ENCODE peak calls at places on chromosomes 13 and 19, in four cellular contexts. Y, R, P and G are unnamed samples.

GRCh38 chr13:30792257-30793000 is 57.1 kb downstream of the ALOX5AP start:
- DNase-seq in R (peak; percentile 83), Y (peak; percentile 82), P (peak; percentile 79), G (no peak)

GRCh38 chr13:110108348-110109139 is 198.4 kb downstream of the COL4A1 start:
- DNase-seq in R (peak; percentile 85), Y (peak; percentile 82), P (peak; percentile 80), G (no peak)

GRCh38 chr19:13128583-13128982 is 10.5 kb downstream of the NACC1 start:
- DNase-seq in P (no peak), R (peak; percentile 82), Y (no peak), G (no peak)

GRCh38 chr19:37007587-37008220 is 70.5 kb upstream of the ZNF420 start:
- DNase-seq in P (no peak), Y (peak; percentile 67), R (peak; percentile 62), G (no peak)

GRCh38 chr13:36347826-36348225 is 1.6 kb upstream of the SPART start:
- DNase-seq in P (no peak), R (no peak), Y (no peak), G (no peak)

GRCh38 chr13:74136089-74136658 is 2.0 kb upstream of the KLF12 start:
- DNase-seq in R (peak; percentile 63), Y (no peak), P (peak; percentile 26), G (no peak)

GRCh38 chr13:75256922-75257321 is 225.0 kb downstream of the TBC1D4 start:
- DNase-seq in Y (no peak), R (no peak), P (no peak), G (no peak)

GRCh38 chr19:17762505-17763229 is 11.4 kb downstream of the FCHO1 start:
- DNase-seq in Y (no peak), R (no peak), P (no peak), G (no peak)

GRCh38 chr13:99990045-99990977 is 8.7 kb downstream of the ZIC2 start:
- DNase-seq in P (no peak), Y (no peak), R (no peak), G (no peak)

GRCh38 chr13:85508683-85509329 is 290.4 kb downstream of the SLITRK6 start:
- DNase-seq in R (no peak), P (peak; percentile 34), Y (no peak), G (no peak)

GRCh38 chr13:109919715-109920375 is 133.5 kb upstream of the IRS2 start:
- DNase-seq in Y (no peak), P (no peak), R (no peak), G (no peak)

GRCh38 chr19:18650468-18651001 is 13.7 kb downstream of the KLHL26 start:
- DNase-seq in P (peak; percentile 96), Y (peak; percentile 59), R (no peak), G (no peak)

GRCh38 chr19:39817888-39818561 is 15.9 kb downstream of the DYRK1B start:
- DNase-seq in R (no peak), P (no peak), Y (no peak), G (no peak)

GRCh38 chr19:53945441-53945840 is 17.3 kb upstream of the CACNG8 start:
- DNase-seq in R (no peak), P (no peak), Y (no peak), G (no peak)

GRCh38 chr19:42303876-42304275 is 1.5 kb upstream of the PAFAH1B3 start:
- DNase-seq in Y (no peak), P (no peak), R (no peak), G (no peak)

GRCh38 chr19:40596608-40597328 is 4.4 kb upstream of the LTBP4 start:
- DNase-seq in Y (peak; percentile 68), P (peak; percentile 66), R (peak; percentile 60), G (no peak)

GRCh38 chr19:58519087-58519354 is 589 bp downstream of the ZBTB45 start:
- DNase-seq in Y (peak; percentile 69), P (peak; percentile 59), R (peak; percentile 69), G (peak; percentile 25)

GRCh38 chr19:3095375-3096191 is 1.4 kb downstream of the GNA11 start:
- DNase-seq in Y (peak; percentile 43), P (no peak), R (peak; percentile 57), G (no peak)

DNA sequence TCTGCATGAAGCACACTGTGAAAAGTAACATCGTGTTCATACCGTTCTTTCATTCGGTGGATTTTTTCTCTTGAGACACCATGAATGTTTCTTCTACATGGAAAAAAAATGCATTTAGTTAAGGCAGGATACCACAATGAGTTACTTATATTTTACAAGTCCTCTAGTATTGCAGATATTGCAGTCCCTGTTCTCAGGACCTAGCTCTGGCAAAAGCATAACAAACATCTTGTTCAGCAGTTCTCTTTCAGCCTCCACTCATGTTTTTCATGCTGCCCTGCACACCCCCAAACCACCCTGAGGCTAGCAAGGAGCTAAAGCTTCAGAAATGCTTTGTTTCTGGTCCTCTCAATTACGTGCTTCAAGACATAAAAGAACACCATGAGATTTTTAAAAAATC is 24.8 kb downstream of the N4BP2L1 start:
- DNase-seq in Y (no peak), P (no peak), R (no peak), G (no peak)
- TF ChIP-seq CTCF in Y (no peak), P (no peak), R (no peak), G (no peak)

DNA sequence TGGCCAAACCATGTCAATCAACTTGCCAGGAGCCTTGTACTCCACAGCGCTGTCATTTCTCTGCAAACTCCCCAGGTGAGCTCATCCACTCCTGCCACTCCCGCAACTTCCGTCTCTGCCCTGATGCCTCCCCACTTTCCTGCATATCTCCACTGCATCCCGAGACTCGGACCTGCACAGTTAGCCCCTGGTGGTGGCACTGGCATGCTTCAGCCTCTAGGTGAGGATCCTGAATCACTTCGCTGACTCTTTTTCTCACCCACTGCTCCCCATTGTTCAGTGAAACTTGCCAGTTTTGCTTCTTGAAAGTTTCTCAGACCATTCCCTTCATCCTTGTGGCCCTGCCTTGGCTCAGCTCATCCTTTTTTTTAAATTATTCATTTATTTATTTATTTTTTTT is 3.4 kb upstream of the CTU1 start:
- DNase-seq in P (no peak), R (peak; percentile 42), Y (no peak), G (no peak)
- TF ChIP-seq CTCF in P (no peak), R (no peak), Y (no peak), G (no peak)

GRCh38 chr19:1227655-1228054 is 10.2 kb downstream of the CBARP start:
- DNase-seq in P (no peak), R (no peak), Y (no peak), G (no peak)

GRCh38 chr19:1227313-1227626 is 10.5 kb downstream of the CBARP start:
- DNase-seq in R (no peak), Y (no peak), P (no peak), G (no peak)

GRCh38 chr19:1226227-1226518 is 11.6 kb downstream of the CBARP start:
- DNase-seq in R (no peak), Y (no peak), P (no peak), G (no peak)

GRCh38 chr19:1225451-1226226 is 12.2 kb downstream of the CBARP start:
- DNase-seq in R (no peak), P (no peak), Y (no peak), G (no peak)

DNA sequence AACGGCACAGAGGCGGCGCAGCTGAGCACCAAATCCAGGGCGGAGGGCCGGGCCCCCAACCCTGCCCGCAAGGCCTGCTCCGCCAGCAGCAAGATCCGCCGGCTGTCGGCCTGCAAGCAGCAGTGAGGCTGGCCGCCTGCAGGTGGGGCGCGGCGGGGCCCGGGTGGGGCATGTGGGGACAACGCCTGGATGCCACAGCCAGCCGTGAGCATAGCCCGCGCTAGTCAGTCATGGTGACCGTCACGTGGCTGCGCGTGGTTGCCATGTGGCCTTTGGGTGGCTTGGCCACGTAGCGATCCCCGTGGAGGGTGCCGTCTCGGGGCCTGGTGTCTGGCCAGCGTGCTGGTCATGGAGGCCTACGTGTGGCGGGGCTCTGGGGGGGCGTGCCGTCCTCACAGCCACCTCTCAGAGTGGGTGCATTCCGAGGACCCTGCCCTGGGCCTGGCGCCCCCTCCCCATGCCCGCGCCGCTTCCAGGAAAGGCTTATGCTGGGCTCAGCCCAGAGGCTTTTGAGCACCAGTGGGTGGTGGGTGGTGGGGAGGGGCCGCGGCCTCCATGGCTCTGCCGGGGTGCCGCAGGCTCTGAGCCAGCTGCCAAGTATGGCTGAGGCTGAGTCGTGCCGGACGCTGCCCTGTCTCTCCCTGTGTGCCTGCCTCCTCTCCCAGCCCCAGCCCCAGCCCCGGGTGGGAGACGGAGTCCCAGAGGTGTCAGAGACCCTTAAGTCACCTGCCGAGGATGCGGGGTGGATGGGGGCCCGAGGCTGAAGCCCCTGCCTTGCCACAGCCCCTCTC is 11.1 kb downstream of the CBARP start:
- DNase-seq in R (no peak), Y (no peak), P (no peak), G (no peak)
- TF ChIP-seq CTCF in R (no peak), Y (no peak), P (no peak), G (no peak)

GRCh38 chr13:58960909-58961308 is 1202.8 kb downstream of the DIAPH3 start:
- DNase-seq in P (no peak), Y (no peak), R (no peak), G (no peak)
- TF ChIP-seq CTCF in P (no peak), Y (no peak), R (peak; percentile 9), G (no peak)

GRCh38 chr19:49614096-49614857 is 23.3 kb downstream of the PRR12 start:
- DNase-seq in P (no peak), Y (no peak), R (no peak), G (no peak)
- TF ChIP-seq CTCF in P (no peak), Y (no peak), R (no peak), G (no peak)

DNA sequence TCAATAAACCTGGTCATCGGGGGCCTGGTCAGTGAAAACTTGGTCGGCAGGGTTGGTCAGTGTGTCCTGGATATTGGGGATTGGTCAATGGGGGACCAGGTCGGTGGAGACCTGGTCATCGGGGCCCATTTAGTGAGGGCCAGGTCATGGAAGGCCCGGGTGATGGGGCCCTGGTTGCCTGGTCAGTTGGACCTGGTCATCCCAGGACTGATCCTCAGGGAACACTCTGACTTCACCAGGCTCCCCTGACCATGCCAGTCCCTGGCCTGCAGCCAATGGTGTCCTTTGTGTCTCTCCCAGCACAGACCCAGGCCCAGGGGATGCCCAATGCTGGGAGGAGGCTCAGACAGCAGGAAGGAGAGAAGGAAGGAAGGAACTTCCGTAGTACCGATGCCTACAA is 42.1 kb upstream of the TPM4 start:
- DNase-seq in R (no peak), Y (no peak), P (no peak), G (no peak)
- TF ChIP-seq CTCF in R (no peak), Y (no peak), P (no peak), G (no peak)